ENCODE peak calls at places on chromosomes 12 and 14, in seven cellular contexts. D, B, G, A, H, Y and N are unnamed samples.

GRCh38 chr12:120654656-120655055 is 14.2 kb downstream of the CABP1 start:
- DNase-seq in D (no peak), B (no peak), G (no peak), A (peak), H (no peak), Y (no peak), N (no peak)

GRCh38 chr14:75995372-75996041 is 9.9 kb downstream of the IFT43 start:
- DNase-seq in D (no peak), B (no peak), G (no peak), A (peak), H (peak), Y (no peak), N (no peak)

GRCh38 chr14:96205994-96206392 is 1.4 kb downstream of the BDKRB2 start:
- DNase-seq in D (no peak), B (no peak), G (no peak), A (no peak), H (peak), Y (no peak), N (no peak)

GRCh38 chr12:68106160-68106559 is 53.4 kb downstream of the IFNG start:
- DNase-seq in D (no peak), B (peak), G (no peak), A (no peak), H (peak), Y (no peak), N (no peak)

GRCh38 chr12:92185052-92185451 is 39.4 kb upstream of the BTG1 start:
- DNase-seq in D (peak), B (no peak), G (no peak), A (no peak), H (no peak), Y (no peak), N (no peak)

GRCh38 chr12:89217472-89217871 is 134.8 kb downstream of the DUSP6 start:
- DNase-seq in D (no peak), B (no peak), G (no peak), A (no peak), H (peak), Y (no peak), N (no peak)

GRCh38 chr12:121560392-121561021 is 20.3 kb downstream of the KDM2B start:
- DNase-seq in D (no peak), B (no peak), G (no peak), A (no peak), H (no peak), Y (no peak), N (no peak)

GRCh38 chr14:65303185-65303901 is 109.2 kb upstream of the FUT8 start:
- DNase-seq in D (no peak), B (no peak), G (no peak), A (no peak), H (no peak), Y (no peak), N (no peak)

GRCh38 chr12:124477109-124477915 is 90.1 kb downstream of the NCOR2 start:
- DNase-seq in D (no peak), B (no peak), G (no peak), A (peak), H (no peak), Y (no peak), N (no peak)

GRCh38 chr12:42725839-42726238 is 136.3 kb upstream of the PRICKLE1 start:
- DNase-seq in D (no peak), B (no peak), G (no peak), A (no peak), H (peak), Y (no peak), N (no peak)

GRCh38 chr12:41663487-41664258 is 475.6 kb downstream of the PDZRN4 start:
- DNase-seq in D (no peak), B (no peak), G (peak), A (no peak), H (peak), Y (no peak), N (no peak)

GRCh38 chr12:109523071-109523470 is 45.6 kb downstream of the UBE3B start:
- DNase-seq in D (no peak), B (no peak), G (no peak), A (peak), H (no peak), Y (no peak), N (no peak)

GRCh38 chr12:109519787-109520186 is 42.4 kb downstream of the UBE3B start:
- DNase-seq in D (no peak), B (no peak), G (no peak), A (no peak), H (no peak), Y (no peak), N (no peak)

GRCh38 chr12:109523504-109523903 is 46.1 kb downstream of the UBE3B start:
- DNase-seq in D (no peak), B (no peak), G (no peak), A (no peak), H (no peak), Y (no peak), N (no peak)

GRCh38 chr12:109517619-109518018 is 40.2 kb downstream of the UBE3B start:
- DNase-seq in D (no peak), B (no peak), G (no peak), A (no peak), H (no peak), Y (no peak), N (no peak)

DNA sequence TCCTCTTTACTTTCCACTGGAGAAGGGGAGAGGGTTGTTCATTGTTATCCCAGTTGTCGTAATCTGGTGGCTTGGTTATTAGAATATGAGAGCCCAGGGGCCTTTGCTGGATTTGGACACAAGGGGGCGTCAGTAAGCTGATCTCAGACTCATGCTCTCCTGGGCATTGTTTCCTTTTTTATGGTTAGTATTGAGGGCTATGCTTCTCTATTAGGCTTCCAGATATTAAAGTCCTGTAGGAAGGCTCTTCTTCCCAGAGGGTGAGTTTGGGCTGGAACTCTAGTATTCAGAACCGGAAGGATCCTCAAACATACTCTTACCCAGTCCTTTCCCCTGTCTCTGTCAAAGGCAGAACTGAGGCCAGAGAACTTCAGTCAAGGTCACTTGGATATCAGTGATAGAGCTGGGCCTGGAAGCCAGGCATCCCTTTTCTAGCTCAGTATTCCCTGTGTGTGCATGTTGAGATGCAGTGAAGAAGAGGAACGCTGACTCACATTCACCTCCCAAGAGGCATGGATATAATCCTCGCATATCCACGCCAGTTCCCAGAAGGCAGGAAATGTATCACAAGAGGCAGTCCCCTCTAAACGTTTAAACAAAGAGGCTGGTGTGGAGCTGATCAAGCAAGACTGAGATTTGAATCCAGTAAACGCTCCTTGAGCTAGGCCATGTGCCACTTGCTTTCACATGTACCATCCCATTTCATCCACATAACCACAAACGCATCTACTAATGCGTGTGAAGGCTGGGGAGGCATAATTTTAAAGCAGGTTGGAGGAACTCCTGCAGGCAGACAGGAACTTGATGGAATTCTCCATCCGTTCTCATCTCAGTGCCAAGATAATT is 41.6 kb downstream of the UBE3B start:
- DNase-seq in D (peak), B (no peak), G (peak), A (peak), H (peak), Y (peak), N (peak)
- H3K27ac ChIP-seq in D (no peak), B (no peak), G (no peak), A (peak), H (peak), Y (no peak), N (peak)

GRCh38 chr12:49643135-49643534 is 19.8 kb downstream of the PRPF40B start:
- DNase-seq in D (no peak), B (no peak), G (no peak), A (no peak), H (no peak), Y (no peak), N (no peak)

GRCh38 chr12:49645151-49646039 is 22.0 kb downstream of the PRPF40B start:
- DNase-seq in D (no peak), B (no peak), G (no peak), A (no peak), H (no peak), Y (no peak), N (no peak)

GRCh38 chr12:49644620-49644994 is 21.2 kb downstream of the PRPF40B start:
- DNase-seq in D (peak), B (no peak), G (peak), A (peak), H (peak), Y (peak), N (peak)

GRCh38 chr12:49642370-49642802 is 19.0 kb downstream of the PRPF40B start:
- DNase-seq in D (no peak), B (no peak), G (no peak), A (no peak), H (no peak), Y (no peak), N (no peak)

DNA sequence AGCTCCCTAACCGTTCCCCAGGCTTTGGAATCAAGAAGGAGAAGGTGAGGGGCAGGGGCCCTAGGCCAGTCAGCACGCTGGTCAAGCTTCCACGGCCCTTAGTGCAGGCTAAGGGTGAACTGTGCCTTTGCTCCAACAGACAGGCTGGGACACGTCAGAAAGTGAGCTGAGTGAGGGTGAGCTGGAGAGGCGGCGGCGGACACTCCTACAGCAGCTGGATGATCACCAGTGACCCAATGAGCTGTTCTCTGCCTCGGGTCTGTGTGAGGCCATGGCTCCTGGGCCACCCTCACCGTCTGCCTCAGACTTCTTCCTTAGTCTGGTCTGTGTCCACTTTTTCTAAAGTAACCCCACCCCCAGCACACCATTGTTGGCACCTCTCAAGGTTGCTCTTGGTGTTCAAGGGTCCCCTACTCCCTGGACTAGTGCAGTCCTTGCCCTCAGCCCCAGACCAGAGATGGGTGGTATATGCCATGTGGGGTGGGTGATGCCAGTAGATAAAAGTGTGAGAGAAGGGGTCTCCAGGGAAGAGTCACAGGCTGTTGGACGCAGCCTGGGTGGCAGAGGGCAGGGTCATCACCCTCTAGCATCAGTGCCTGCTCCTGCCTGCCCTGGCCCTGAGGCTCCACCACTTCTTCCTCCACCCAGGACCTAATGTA is 20.7 kb downstream of the PRPF40B start:
- DNase-seq in D (no peak), B (no peak), G (no peak), A (no peak), H (no peak), Y (no peak), N (no peak)
- H3K27ac ChIP-seq in D (no peak), B (peak), G (no peak), A (peak), H (no peak), Y (no peak), N (peak)

GRCh38 chr12:127629066-127629820 is 637.7 kb upstream of the TMEM132C start:
- DNase-seq in D (no peak), B (no peak), G (no peak), A (no peak), H (no peak), Y (no peak), N (no peak)

GRCh38 chr12:127623362-127623761 is 643.6 kb upstream of the TMEM132C start:
- DNase-seq in D (no peak), B (no peak), G (no peak), A (no peak), H (no peak), Y (no peak), N (no peak)

GRCh38 chr12:127632431-127632830 is 634.5 kb upstream of the TMEM132C start:
- DNase-seq in D (no peak), B (no peak), G (no peak), A (no peak), H (no peak), Y (no peak), N (no peak)

GRCh38 chr12:127625372-127625771 is 641.6 kb upstream of the TMEM132C start:
- DNase-seq in D (no peak), B (no peak), G (no peak), A (no peak), H (no peak), Y (no peak), N (no peak)

GRCh38 chr12:127628655-127629054 is 638.3 kb upstream of the TMEM132C start:
- DNase-seq in D (no peak), B (no peak), G (no peak), A (no peak), H (peak), Y (no peak), N (no peak)
- H3K27ac ChIP-seq in D (no peak), B (no peak), G (no peak), A (no peak), H (no peak), Y (no peak), N (no peak)

GRCh38 chr14:68608235-68608962 is 184.5 kb downstream of the ZFP36L1 start:
- DNase-seq in D (no peak), B (no peak), G (no peak), A (peak), H (no peak), Y (no peak), N (no peak)
- H3K27ac ChIP-seq in D (no peak), B (no peak), G (peak), A (peak), H (no peak), Y (no peak), N (peak)

GRCh38 chr12:109451400-109451799 is 25.7 kb downstream of the KCTD10 start:
- DNase-seq in D (no peak), B (no peak), G (no peak), A (no peak), H (no peak), Y (no peak), N (no peak)

GRCh38 chr12:109448707-109449390 is 28.3 kb downstream of the KCTD10 start:
- DNase-seq in D (no peak), B (no peak), G (no peak), A (no peak), H (no peak), Y (no peak), N (no peak)

GRCh38 chr12:109449845-109450532 is 27.1 kb downstream of the KCTD10 start:
- DNase-seq in D (no peak), B (no peak), G (peak), A (no peak), H (no peak), Y (no peak), N (no peak)

GRCh38 chr12:109452489-109452888 is 24.6 kb downstream of the KCTD10 start:
- DNase-seq in D (no peak), B (no peak), G (no peak), A (no peak), H (no peak), Y (no peak), N (no peak)

DNA sequence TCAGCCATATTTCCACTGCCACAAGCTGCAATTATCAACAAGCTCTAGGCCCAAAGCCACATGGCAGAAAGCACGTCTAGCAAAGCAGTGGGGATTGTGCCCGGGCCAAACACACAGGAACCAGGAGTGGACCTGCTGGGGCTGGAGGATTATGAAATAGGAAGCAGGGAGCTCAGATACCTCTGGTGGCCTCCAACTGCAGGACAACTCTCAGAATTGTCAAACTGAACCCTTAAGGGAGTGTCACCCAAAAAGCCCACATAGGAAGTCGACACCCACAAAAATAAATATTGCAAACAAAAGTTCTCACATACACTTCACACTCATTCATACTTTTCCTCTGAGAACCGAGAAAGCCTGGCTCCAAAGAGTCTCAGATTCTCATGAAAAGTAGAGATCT is 26.1 kb downstream of the KCTD10 start:
- DNase-seq in D (no peak), B (no peak), G (no peak), A (no peak), H (no peak), Y (no peak), N (no peak)
- H3K27ac ChIP-seq in D (no peak), B (no peak), G (no peak), A (no peak), H (no peak), Y (no peak), N (no peak)

GRCh38 chr14:100305446-100306255 is 593 bp downstream of the SLC25A29 start:
- DNase-seq in D (peak), B (no peak), G (no peak), A (peak), H (no peak), Y (no peak), N (no peak)

GRCh38 chr14:100304825-100305445 is 1.3 kb downstream of the SLC25A29 start:
- DNase-seq in D (no peak), B (no peak), G (peak), A (peak), H (no peak), Y (peak), N (peak)

GRCh38 chr14:100303179-100303578 is 3.1 kb downstream of the SLC25A29 start:
- DNase-seq in D (no peak), B (no peak), G (peak), A (no peak), H (no peak), Y (no peak), N (no peak)

GRCh38 chr14:100302616-100303015 is 3.6 kb downstream of the SLC25A29 start:
- DNase-seq in D (no peak), B (peak), G (peak), A (no peak), H (no peak), Y (no peak), N (no peak)

DNA sequence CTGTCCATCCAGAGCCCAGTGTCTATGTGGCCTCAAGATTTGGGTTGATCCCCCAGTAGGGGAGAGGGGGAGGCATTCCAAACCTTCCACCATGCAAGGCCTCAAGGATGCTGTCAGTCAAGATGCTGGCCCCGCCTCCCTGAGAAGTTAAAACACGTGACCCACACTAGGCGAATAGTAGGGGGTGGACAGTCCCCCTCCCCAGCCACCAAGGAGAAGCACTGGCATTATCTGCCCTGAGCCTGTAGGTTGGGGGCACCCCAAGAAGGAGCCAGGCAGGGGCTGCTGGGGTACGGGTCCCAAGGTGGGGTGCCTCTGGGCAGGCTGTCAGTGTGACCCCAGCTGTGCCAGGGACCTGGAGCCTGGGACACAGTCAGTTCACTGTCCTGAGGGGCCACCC is 2.3 kb downstream of the SLC25A29 start:
- DNase-seq in D (no peak), B (no peak), G (no peak), A (no peak), H (no peak), Y (no peak), N (no peak)
- H3K27ac ChIP-seq in D (no peak), B (no peak), G (no peak), A (no peak), H (no peak), Y (no peak), N (no peak)

DNA sequence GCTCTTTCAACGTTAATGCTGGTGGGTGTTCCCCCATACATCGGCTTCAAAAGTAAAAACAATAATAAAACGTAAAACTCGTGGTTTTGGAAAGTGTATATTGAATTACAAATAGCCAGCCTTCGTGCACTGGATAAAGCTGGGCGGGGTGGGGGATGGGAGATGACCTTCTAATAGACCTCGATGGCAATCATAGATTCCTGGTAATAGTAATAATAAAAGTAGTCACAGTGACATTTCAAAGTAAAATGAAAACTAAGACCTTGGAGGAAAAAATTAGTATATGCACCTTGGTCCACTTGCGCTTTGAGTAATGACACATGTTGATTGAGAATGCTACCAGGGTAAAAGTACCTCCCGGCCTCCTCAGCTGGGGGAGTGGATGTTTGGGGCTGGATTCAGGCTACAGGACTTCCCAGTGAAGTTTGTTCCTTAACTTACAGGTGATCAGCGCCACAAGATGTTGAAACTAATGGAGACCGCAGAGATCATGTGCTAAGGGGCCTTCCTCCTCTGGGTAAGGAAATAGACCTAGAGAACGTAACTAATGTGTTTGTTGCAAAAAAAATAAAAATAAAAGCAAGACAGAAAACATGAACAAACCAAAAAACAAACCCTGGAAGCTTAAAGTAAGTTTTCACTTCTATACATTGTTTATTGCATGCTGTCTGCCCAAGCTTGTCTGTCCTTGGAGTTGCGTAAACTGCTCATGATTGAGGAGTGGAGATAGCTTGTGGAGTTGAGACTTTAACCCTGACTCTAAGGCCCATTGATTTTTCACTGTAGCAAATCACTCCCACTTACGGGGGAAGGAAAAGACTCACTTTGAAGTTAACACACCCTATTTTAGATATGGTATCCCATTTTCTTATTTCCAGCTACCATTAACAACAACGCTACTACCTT is 905 bp upstream of the LRIG3 start:
- DNase-seq in D (no peak), B (no peak), G (no peak), A (no peak), H (no peak), Y (no peak), N (no peak)
- H3K27ac ChIP-seq in D (no peak), B (peak), G (peak), A (peak), H (no peak), Y (peak), N (peak)

GRCh38 chr12:115506822-115507629 is 770.5 kb downstream of the MED13L start:
- DNase-seq in D (no peak), B (no peak), G (no peak), A (no peak), H (no peak), Y (no peak), N (no peak)

GRCh38 chr12:115507951-115508722 is 769.4 kb downstream of the MED13L start:
- DNase-seq in D (no peak), B (no peak), G (no peak), A (peak), H (no peak), Y (no peak), N (peak)

GRCh38 chr12:115511971-115512370 is 765.5 kb downstream of the MED13L start:
- DNase-seq in D (no peak), B (no peak), G (no peak), A (no peak), H (no peak), Y (no peak), N (no peak)

GRCh38 chr12:115511305-115511704 is 766.2 kb downstream of the MED13L start:
- DNase-seq in D (no peak), B (no peak), G (no peak), A (no peak), H (no peak), Y (no peak), N (no peak)

GRCh38 chr12:115508990-115509389 is 768.5 kb downstream of the MED13L start:
- DNase-seq in D (no peak), B (no peak), G (no peak), A (no peak), H (no peak), Y (no peak), N (no peak)
- H3K27ac ChIP-seq in D (no peak), B (no peak), G (no peak), A (no peak), H (no peak), Y (no peak), N (peak)

GRCh38 chr14:32457213-32457920 is 128.3 kb downstream of the AKAP6 start:
- DNase-seq in D (no peak), B (no peak), G (no peak), A (peak), H (peak), Y (no peak), N (no peak)
- H3K27ac ChIP-seq in D (no peak), B (no peak), G (no peak), A (peak), H (no peak), Y (no peak), N (no peak)